ENCODE peak calls at places on chromosomes 1 and 21, in seven cellular contexts. One of them, this sample, is unnamed.

GRCh38 chr1:221850788-221851187 is 108.9 kb upstream of the DUSP10 start:
- DNase-seq in neural progenitor cell: no peak
- DNase-seq in GM20000: no peak
- DNase-seq in Karpas-422: no peak
- DNase-seq in stimulated activated CD4-positive, alpha-beta T cell treated with anti-CD3 and anti-CD28 coated beads, Interleukin-1b, Interleukin-23, amount 100 ng/mL, for 4 hours: no peak
- DNase-seq in progenitor cell of endocrine pancreas: no peak
- DNase-seq in NCI-H1092 treated with DMSO at 0.1 percent for 48 hours: no peak
- DNase-seq in this sample: no peak

GRCh38 chr1:16211824-16212223 is 628 bp downstream of the ARHGEF19 start:
- DNase-seq in GM20000: no peak
- DNase-seq in progenitor cell of endocrine pancreas: no peak
- DNase-seq in Karpas-422: no peak
- DNase-seq in NCI-H1092 treated with DMSO at 0.1 percent for 48 hours: no peak
- DNase-seq in neural progenitor cell: no peak
- DNase-seq in stimulated activated CD4-positive, alpha-beta T cell treated with anti-CD3 and anti-CD28 coated beads, Interleukin-1b, Interleukin-23, amount 100 ng/mL, for 4 hours: no peak
- DNase-seq in this sample: no peak

GRCh38 chr1:20733361-20733975 is 965 bp upstream of the SH2D5 start:
- DNase-seq in stimulated activated CD4-positive, alpha-beta T cell treated with anti-CD3 and anti-CD28 coated beads, Interleukin-1b, Interleukin-23, amount 100 ng/mL, for 4 hours: no peak
- DNase-seq in GM20000: no peak
- DNase-seq in NCI-H1092 treated with DMSO at 0.1 percent for 48 hours: no peak
- DNase-seq in progenitor cell of endocrine pancreas: no peak
- DNase-seq in Karpas-422: peak
- DNase-seq in neural progenitor cell: no peak
- DNase-seq in this sample: no peak

GRCh38 chr1:44354268-44354839 is 703 bp downstream of the ERI3 start:
- DNase-seq in Karpas-422: peak
- DNase-seq in NCI-H1092 treated with DMSO at 0.1 percent for 48 hours: no peak
- DNase-seq in neural progenitor cell: no peak
- DNase-seq in progenitor cell of endocrine pancreas: no peak
- DNase-seq in GM20000: no peak
- DNase-seq in stimulated activated CD4-positive, alpha-beta T cell treated with anti-CD3 and anti-CD28 coated beads, Interleukin-1b, Interleukin-23, amount 100 ng/mL, for 4 hours: no peak
- DNase-seq in this sample: no peak

GRCh38 chr21:33399821-33400220 is 3.4 kb upstream of the IFNGR2 start:
- DNase-seq in stimulated activated CD4-positive, alpha-beta T cell treated with anti-CD3 and anti-CD28 coated beads, Interleukin-1b, Interleukin-23, amount 100 ng/mL, for 4 hours: no peak
- DNase-seq in progenitor cell of endocrine pancreas: no peak
- DNase-seq in GM20000: no peak
- DNase-seq in NCI-H1092 treated with DMSO at 0.1 percent for 48 hours: no peak
- DNase-seq in Karpas-422: no peak
- DNase-seq in neural progenitor cell: no peak
- DNase-seq in this sample: no peak

GRCh38 chr1:39988618-39989343 is 33.8 kb downstream of the MFSD2A start:
- DNase-seq in Karpas-422: no peak
- DNase-seq in NCI-H1092 treated with DMSO at 0.1 percent for 48 hours: no peak
- DNase-seq in progenitor cell of endocrine pancreas: no peak
- DNase-seq in stimulated activated CD4-positive, alpha-beta T cell treated with anti-CD3 and anti-CD28 coated beads, Interleukin-1b, Interleukin-23, amount 100 ng/mL, for 4 hours: no peak
- DNase-seq in neural progenitor cell: no peak
- DNase-seq in GM20000: no peak
- DNase-seq in this sample: no peak

GRCh38 chr1:32759521-32759980 is 57.0 kb upstream of the SYNC start:
- DNase-seq in progenitor cell of endocrine pancreas: peak
- DNase-seq in Karpas-422: no peak
- DNase-seq in NCI-H1092 treated with DMSO at 0.1 percent for 48 hours: no peak
- DNase-seq in neural progenitor cell: no peak
- DNase-seq in stimulated activated CD4-positive, alpha-beta T cell treated with anti-CD3 and anti-CD28 coated beads, Interleukin-1b, Interleukin-23, amount 100 ng/mL, for 4 hours: no peak
- DNase-seq in GM20000: no peak
- DNase-seq in this sample: no peak

GRCh38 chr1:200226268-200226968 is 183.4 kb downstream of the ZNF281 start:
- DNase-seq in stimulated activated CD4-positive, alpha-beta T cell treated with anti-CD3 and anti-CD28 coated beads, Interleukin-1b, Interleukin-23, amount 100 ng/mL, for 4 hours: peak
- DNase-seq in progenitor cell of endocrine pancreas: no peak
- DNase-seq in neural progenitor cell: peak
- DNase-seq in NCI-H1092 treated with DMSO at 0.1 percent for 48 hours: no peak
- DNase-seq in GM20000: no peak
- DNase-seq in Karpas-422: no peak
- DNase-seq in this sample: no peak

GRCh38 chr21:35637431-35637830 is 422.9 kb downstream of the SETD4 start:
- DNase-seq in GM20000: no peak
- DNase-seq in progenitor cell of endocrine pancreas: no peak
- DNase-seq in stimulated activated CD4-positive, alpha-beta T cell treated with anti-CD3 and anti-CD28 coated beads, Interleukin-1b, Interleukin-23, amount 100 ng/mL, for 4 hours: no peak
- DNase-seq in Karpas-422: no peak
- DNase-seq in NCI-H1092 treated with DMSO at 0.1 percent for 48 hours: no peak
- DNase-seq in neural progenitor cell: no peak
- DNase-seq in this sample: no peak

GRCh38 chr21:41879190-41879998 is at the start of gene PRDM15:
- DNase-seq in GM20000: peak
- DNase-seq in NCI-H1092 treated with DMSO at 0.1 percent for 48 hours: peak
- DNase-seq in progenitor cell of endocrine pancreas: peak
- DNase-seq in neural progenitor cell: peak
- DNase-seq in Karpas-422: peak
- DNase-seq in stimulated activated CD4-positive, alpha-beta T cell treated with anti-CD3 and anti-CD28 coated beads, Interleukin-1b, Interleukin-23, amount 100 ng/mL, for 4 hours: peak
- DNase-seq in this sample: peak

GRCh38 chr1:181124206-181124825 is 35.8 kb downstream of the IER5 start:
- DNase-seq in progenitor cell of endocrine pancreas: no peak
- DNase-seq in stimulated activated CD4-positive, alpha-beta T cell treated with anti-CD3 and anti-CD28 coated beads, Interleukin-1b, Interleukin-23, amount 100 ng/mL, for 4 hours: no peak
- DNase-seq in neural progenitor cell: no peak
- DNase-seq in NCI-H1092 treated with DMSO at 0.1 percent for 48 hours: no peak
- DNase-seq in Karpas-422: no peak
- DNase-seq in GM20000: no peak
- DNase-seq in this sample: no peak

GRCh38 chr21:15731243-15731613 is 1.4 kb downstream of the USP25 start:
- DNase-seq in stimulated activated CD4-positive, alpha-beta T cell treated with anti-CD3 and anti-CD28 coated beads, Interleukin-1b, Interleukin-23, amount 100 ng/mL, for 4 hours: no peak
- DNase-seq in neural progenitor cell: no peak
- DNase-seq in NCI-H1092 treated with DMSO at 0.1 percent for 48 hours: no peak
- DNase-seq in Karpas-422: peak
- DNase-seq in progenitor cell of endocrine pancreas: no peak
- DNase-seq in GM20000: no peak
- DNase-seq in this sample: no peak

GRCh38 chr1:51870603-51871350 is 7.8 kb downstream of the NRDC start:
- DNase-seq in stimulated activated CD4-positive, alpha-beta T cell treated with anti-CD3 and anti-CD28 coated beads, Interleukin-1b, Interleukin-23, amount 100 ng/mL, for 4 hours: no peak
- DNase-seq in neural progenitor cell: no peak
- DNase-seq in GM20000: no peak
- DNase-seq in progenitor cell of endocrine pancreas: no peak
- DNase-seq in Karpas-422: no peak
- DNase-seq in NCI-H1092 treated with DMSO at 0.1 percent for 48 hours: no peak
- DNase-seq in this sample: no peak

GRCh38 chr21:39971961-39972360 is 104.7 kb downstream of the PCP4 start:
- DNase-seq in GM20000: no peak
- DNase-seq in stimulated activated CD4-positive, alpha-beta T cell treated with anti-CD3 and anti-CD28 coated beads, Interleukin-1b, Interleukin-23, amount 100 ng/mL, for 4 hours: no peak
- DNase-seq in Karpas-422: no peak
- DNase-seq in neural progenitor cell: no peak
- DNase-seq in progenitor cell of endocrine pancreas: no peak
- DNase-seq in NCI-H1092 treated with DMSO at 0.1 percent for 48 hours: no peak
- DNase-seq in this sample: no peak

GRCh38 chr1:164518692-164519332 is 40.2 kb upstream of the PBX1 start:
- DNase-seq in Karpas-422: peak
- DNase-seq in neural progenitor cell: no peak
- DNase-seq in progenitor cell of endocrine pancreas: no peak
- DNase-seq in NCI-H1092 treated with DMSO at 0.1 percent for 48 hours: no peak
- DNase-seq in GM20000: no peak
- DNase-seq in stimulated activated CD4-positive, alpha-beta T cell treated with anti-CD3 and anti-CD28 coated beads, Interleukin-1b, Interleukin-23, amount 100 ng/mL, for 4 hours: no peak
- DNase-seq in this sample: no peak

GRCh38 chr1:164838786-164839185 is 279.8 kb downstream of the PBX1 start:
- DNase-seq in stimulated activated CD4-positive, alpha-beta T cell treated with anti-CD3 and anti-CD28 coated beads, Interleukin-1b, Interleukin-23, amount 100 ng/mL, for 4 hours: no peak
- DNase-seq in GM20000: no peak
- DNase-seq in neural progenitor cell: no peak
- DNase-seq in Karpas-422: no peak
- DNase-seq in NCI-H1092 treated with DMSO at 0.1 percent for 48 hours: no peak
- DNase-seq in progenitor cell of endocrine pancreas: no peak
- DNase-seq in this sample: no peak

GRCh38 chr1:64472805-64473204 is 2.9 kb downstream of the CACHD1 start:
- DNase-seq in NCI-H1092 treated with DMSO at 0.1 percent for 48 hours: no peak
- DNase-seq in neural progenitor cell: peak
- DNase-seq in GM20000: no peak
- DNase-seq in stimulated activated CD4-positive, alpha-beta T cell treated with anti-CD3 and anti-CD28 coated beads, Interleukin-1b, Interleukin-23, amount 100 ng/mL, for 4 hours: no peak
- DNase-seq in progenitor cell of endocrine pancreas: no peak
- DNase-seq in Karpas-422: no peak
- DNase-seq in this sample: no peak

GRCh38 chr1:160219062-160219929 is 14.1 kb downstream of the PEA15 start:
- DNase-seq in Karpas-422: peak
- DNase-seq in neural progenitor cell: peak
- DNase-seq in stimulated activated CD4-positive, alpha-beta T cell treated with anti-CD3 and anti-CD28 coated beads, Interleukin-1b, Interleukin-23, amount 100 ng/mL, for 4 hours: no peak
- DNase-seq in progenitor cell of endocrine pancreas: no peak
- DNase-seq in NCI-H1092 treated with DMSO at 0.1 percent for 48 hours: peak
- DNase-seq in GM20000: no peak
- DNase-seq in this sample: no peak

GRCh38 chr1:93021539-93022134 is 57.4 kb upstream of the MTF2 start:
- DNase-seq in NCI-H1092 treated with DMSO at 0.1 percent for 48 hours: peak
- DNase-seq in stimulated activated CD4-positive, alpha-beta T cell treated with anti-CD3 and anti-CD28 coated beads, Interleukin-1b, Interleukin-23, amount 100 ng/mL, for 4 hours: no peak
- DNase-seq in GM20000: peak
- DNase-seq in Karpas-422: peak
- DNase-seq in progenitor cell of endocrine pancreas: no peak
- DNase-seq in neural progenitor cell: peak
- DNase-seq in this sample: no peak

This sample was measured in D721Med.